ENCODE peak calls at places on chromosomes 1 and 21, in eight cellular contexts. C, T, Q, M, W, X, P and F are unnamed samples.
A peak's percentile ranks its signal among the peaks of the same experiment; 100 is the strongest.

GRCh38 chr21:39927304-39927886 is 60.2 kb downstream of the PCP4 start:
- DNase-seq in C (no peak), T (no peak), Q (no peak), M (no peak), W (no peak), X (no peak), P (no peak), F (no peak)

GRCh38 chr21:42777757-42778344 is 101.5 kb downstream of the WDR4 start:
- DNase-seq in C (no peak), T (no peak), Q (peak; percentile 38), M (no peak), W (no peak), X (no peak), P (no peak), F (no peak)

GRCh38 chr1:46689326-46689725 is 17.7 kb downstream of the TEX38 start:
- DNase-seq in C (no peak), T (no peak), Q (no peak), M (no peak), W (no peak), X (peak; percentile 17), P (no peak), F (no peak)

GRCh38 chr1:160711528-160712311 is at the start of gene CD48:
- DNase-seq in C (no peak), T (peak; percentile 82), Q (no peak), M (no peak), W (no peak), X (no peak), P (no peak), F (no peak)

GRCh38 chr1:1136547-1137230 is 20.8 kb upstream of the C1orf159 start:
- DNase-seq in C (peak; percentile 92), T (no peak), Q (no peak), M (no peak), W (no peak), X (no peak), P (no peak), F (no peak)

GRCh38 chr1:61055110-61055614 is 27.2 kb upstream of the NFIA start:
- DNase-seq in C (peak; percentile 39), T (no peak), Q (no peak), M (peak; percentile 26), W (no peak), X (no peak), P (no peak), F (no peak)

GRCh38 chr1:29876902-29877301 is 640.6 kb downstream of the PTPRU start:
- DNase-seq in C (no peak), T (no peak), Q (no peak), M (peak; percentile 4), W (no peak), X (peak; percentile 52), P (no peak), F (peak; percentile 20)

GRCh38 chr21:37087188-37087587 is 14.1 kb downstream of the TTC3 start:
- DNase-seq in C (peak; percentile 40), T (no peak), Q (peak; percentile 55), M (peak; percentile 81), W (no peak), X (peak; percentile 83), P (peak; percentile 24), F (no peak)

GRCh38 chr1:108708726-108709660 is 3.7 kb upstream of the FNDC7 start:
- DNase-seq in C (no peak), T (peak; percentile 70), Q (no peak), M (no peak), W (no peak), X (peak; percentile 56), P (no peak), F (no peak)

GRCh38 chr1:186244825-186245224 is 130.2 kb downstream of the TPR start:
- DNase-seq in C (peak; percentile 49), T (no peak), Q (no peak), M (no peak), W (no peak), X (peak; percentile 72), P (no peak), F (no peak)

GRCh38 chr1:8567146-8567545 is 249.2 kb downstream of the SLC45A1 start:
- DNase-seq in C (no peak), T (no peak), Q (no peak), M (peak; percentile 29), W (no peak), X (no peak), P (no peak), F (no peak)

GRCh38 chr1:1881727-1882126 is 9.2 kb downstream of the GNB1 start:
- DNase-seq in C (no peak), T (no peak), Q (no peak), M (no peak), W (no peak), X (no peak), P (no peak), F (no peak)

GRCh38 chr1:55416164-55416842 is 201.1 kb upstream of the USP24 start:
- DNase-seq in C (no peak), T (no peak), Q (no peak), M (no peak), W (no peak), X (no peak), P (no peak), F (no peak)

GRCh38 chr1:182611787-182612186 is 7.6 kb upstream of the RGS16 start:
- DNase-seq in C (no peak), T (no peak), Q (no peak), M (no peak), W (no peak), X (no peak), P (no peak), F (no peak)

GRCh38 chr1:59415876-59416275 is 119.0 kb downstream of the FGGY start:
- DNase-seq in C (no peak), T (no peak), Q (no peak), M (peak; percentile 21), W (no peak), X (peak; percentile 28), P (no peak), F (no peak)

GRCh38 chr1:240342251-240342625 is 250.6 kb downstream of the FMN2 start:
- DNase-seq in C (no peak), T (no peak), Q (no peak), M (peak; percentile 14), W (no peak), X (no peak), P (no peak), F (no peak)

GRCh38 chr1:38084113-38084512 is 37.5 kb upstream of the POU3F1 start:
- DNase-seq in C (no peak), T (no peak), Q (no peak), M (no peak), W (no peak), X (no peak), P (no peak), F (no peak)